ENCODE peak calls at places on chromosomes 13 and 19, in ten cellular contexts. U, N, M, R, H, Y, P, B, V and S are unnamed samples.

GRCh38 chr13:69279213-69279612 is 828.4 kb upstream of the ATXN8OS start:
- DNase-seq in U (no peak), N (no peak), M (no peak), R (no peak), H (no peak), Y (no peak), P (no peak), B (no peak), V (no peak), S (no peak)

GRCh38 chr19:1826557-1827521 is 14.8 kb upstream of the ATP8B3 start:
- DNase-seq in U (no peak), N (no peak), M (no peak), R (no peak), H (no peak), Y (no peak), P (no peak), B (no peak), V (no peak), S (no peak)

GRCh38 chr19:15280915-15281683 is 48.9 kb upstream of the EPHX3 start:
- DNase-seq in U (no peak), N (peak; percentile 75), M (peak; percentile 66), R (no peak), H (peak; percentile 96), Y (peak; percentile 84), P (peak; percentile 74), B (no peak), V (no peak), S (peak; percentile 22)

GRCh38 chr19:32224371-32225244 is 120.8 kb upstream of the ZNF507 start:
- DNase-seq in U (peak; percentile 47), N (peak; percentile 19), M (no peak), R (peak; percentile 4), H (peak; percentile 51), Y (peak; percentile 38), P (peak; percentile 69), B (no peak), V (peak; percentile 44), S (peak; percentile 46)

GRCh38 chr13:110978390-110978789 is 63.5 kb upstream of the ANKRD10 start:
- DNase-seq in U (no peak), N (no peak), M (no peak), R (no peak), H (no peak), Y (no peak), P (no peak), B (no peak), V (no peak), S (no peak)

GRCh38 chr13:104014803-104015645 is 948.8 kb upstream of the SLC10A2 start:
- DNase-seq in U (no peak), N (no peak), M (no peak), R (no peak), H (no peak), Y (no peak), P (no peak), B (no peak), V (no peak), S (no peak)

GRCh38 chr13:66102864-66103263 is 1127.3 kb downstream of the PCDH9 start:
- DNase-seq in U (no peak), N (no peak), M (no peak), R (no peak), H (no peak), Y (no peak), P (peak; percentile 2), B (no peak), V (no peak), S (no peak)

GRCh38 chr19:33399081-33399744 is 25.7 kb downstream of the CEBPG start:
- DNase-seq in U (no peak), N (no peak), M (peak; percentile 14), R (no peak), H (no peak), Y (no peak), P (no peak), B (no peak), V (no peak), S (no peak)

GRCh38 chr13:77176350-77176749 is 149.4 kb upstream of the FBXL3 start:
- DNase-seq in U (no peak), N (no peak), M (no peak), R (no peak), H (no peak), Y (no peak), P (no peak), B (no peak), V (no peak), S (no peak)